ENCODE peak calls at places on chromosomes 16 and 17, in nine cellular contexts. O, I, V, E, U, A, K, N and B are unnamed samples.

GRCh38 chr16:85235988-85236831 is 123.9 kb upstream of the CIBAR2 start:
- DNase-seq in O (no peak), I (peak; percentile 55), V (no peak), E (no peak), U (no peak), A (no peak), K (no peak), N (no peak), B (no peak)

GRCh38 chr17:69874220-69874670 is 200.8 kb upstream of the KCNJ16 start:
- DNase-seq in O (peak; percentile 14), I (no peak), V (no peak), E (no peak), U (no peak), A (no peak), K (no peak), N (peak; percentile 56), B (peak; percentile 52)

GRCh38 chr17:21081967-21082366 is 39.2 kb upstream of the USP22 start:
- DNase-seq in O (no peak), I (no peak), V (no peak), E (no peak), U (no peak), A (no peak), K (no peak), N (no peak), B (no peak)

GRCh38 chr17:65173284-65173793 is 36.2 kb downstream of the RGS9 start:
- DNase-seq in O (peak; percentile 38), I (peak; percentile 27), V (no peak), E (no peak), U (peak; percentile 46), A (no peak), K (no peak), N (no peak), B (peak; percentile 78)

GRCh38 chr16:73010150-73010676 is 37.7 kb downstream of the ZFHX3 start:
- DNase-seq in O (no peak), I (no peak), V (no peak), E (no peak), U (no peak), A (no peak), K (no peak), N (no peak), B (no peak)

GRCh38 chr16:17298238-17298637 is 172.5 kb downstream of the XYLT1 start:
- DNase-seq in O (no peak), I (no peak), V (no peak), E (no peak), U (no peak), A (no peak), K (no peak), N (no peak), B (no peak)

GRCh38 chr16:17777461-17777863 is 306.7 kb upstream of the XYLT1 start:
- DNase-seq in O (no peak), I (no peak), V (no peak), E (no peak), U (no peak), A (no peak), K (no peak), N (no peak), B (peak; percentile 71)

GRCh38 chr17:38464251-38464722 is 36.0 kb downstream of the ARHGAP23 start:
- DNase-seq in O (no peak), I (peak; percentile 81), V (no peak), E (no peak), U (no peak), A (no peak), K (no peak), N (no peak), B (no peak)

GRCh38 chr16:4232541-4233386 is 9.1 kb downstream of the SRL start:
- DNase-seq in O (no peak), I (peak; percentile 43), V (no peak), E (no peak), U (no peak), A (no peak), K (no peak), N (no peak), B (no peak)

GRCh38 chr17:38799501-38800236 is at the start of gene PIP4K2B:
- DNase-seq in O (peak; percentile 71), I (peak; percentile 98), V (peak; percentile 78), E (peak; percentile 84), U (peak; percentile 97), A (peak; percentile 82), K (peak; percentile 97), N (peak; percentile 90), B (peak; percentile 96)

GRCh38 chr17:77188084-77189066 is 47.6 kb downstream of the SEC14L1 start:
- DNase-seq in O (no peak), I (no peak), V (no peak), E (no peak), U (peak; percentile 36), A (no peak), K (no peak), N (no peak), B (no peak)

GRCh38 chr16:76226011-76226410 is 51.2 kb upstream of the CNTNAP4 start:
- DNase-seq in O (no peak), I (no peak), V (no peak), E (no peak), U (no peak), A (no peak), K (no peak), N (no peak), B (peak; percentile 32)

GRCh38 chr16:68373528-68374250 is 62.9 kb downstream of the PRMT7 start:
- DNase-seq in O (no peak), I (no peak), V (no peak), E (no peak), U (no peak), A (no peak), K (no peak), N (no peak), B (no peak)

GRCh38 chr17:79691931-79692330 is 38.8 kb upstream of the ENPP7 start:
- DNase-seq in O (no peak), I (no peak), V (no peak), E (no peak), U (no peak), A (no peak), K (no peak), N (no peak), B (no peak)

GRCh38 chr16:84054916-84055315 is 12.3 kb upstream of the SLC38A8 start:
- DNase-seq in O (no peak), I (peak; percentile 24), V (no peak), E (no peak), U (no peak), A (no peak), K (no peak), N (no peak), B (no peak)

DNA sequence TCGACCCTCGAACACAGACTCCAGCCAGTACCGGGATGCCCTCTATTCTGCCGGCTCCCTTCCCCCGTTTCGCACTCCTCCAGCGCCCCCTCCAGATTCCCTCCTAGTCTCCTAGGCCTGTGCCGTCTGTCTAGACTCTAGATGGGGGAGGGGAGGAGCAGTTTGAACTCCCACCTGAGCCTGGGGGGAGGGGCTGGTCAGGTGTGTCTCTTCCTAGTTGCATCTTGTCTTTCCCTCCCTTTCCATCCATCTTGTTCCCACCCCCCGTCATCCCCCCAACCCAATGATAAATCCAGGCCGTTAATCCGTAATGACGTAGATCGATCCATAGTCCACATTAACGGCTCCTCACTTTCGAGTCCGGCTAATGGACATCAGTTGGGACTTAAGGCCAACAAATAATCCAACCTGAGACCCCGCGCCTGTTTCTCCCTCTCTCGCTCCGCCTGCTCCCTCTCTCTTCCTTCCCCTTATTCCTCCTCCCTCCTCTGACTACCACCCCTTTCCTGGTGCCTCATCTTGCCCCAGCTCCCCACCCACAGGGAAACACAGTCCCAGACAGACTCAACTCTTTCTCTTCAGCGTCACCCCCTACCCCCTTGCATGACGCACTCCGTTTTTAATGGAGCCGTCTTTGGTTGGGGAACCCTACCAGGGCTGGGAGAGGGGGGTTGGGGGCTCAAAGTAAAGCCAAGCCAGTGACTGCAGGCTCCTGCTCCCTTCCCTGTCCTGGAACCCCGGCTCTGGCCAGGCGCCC is 3.3 kb upstream of the HOXB5 start:
- DNase-seq in O (no peak), I (no peak), V (no peak), E (no peak), U (no peak), A (no peak), K (no peak), N (no peak), B (no peak)
- H3K4me3 ChIP-seq in O (peak overlapping the region; percentile 92), I (peak overlapping the region; percentile 53), V (peak overlapping the region; percentile 31), E (peak overlapping the region; percentile 28), U (peak overlapping the region; percentile 57), A (no peak overlapping the region), K (peak overlapping the region; percentile 76), N (peak overlapping the region; percentile 76), B (peak overlapping the region; percentile 51)

GRCh38 chr16:66425651-66426050 is 1.4 kb upstream of the BEAN1 start:
- DNase-seq in O (no peak), I (no peak), V (no peak), E (no peak), U (no peak), A (no peak), K (no peak), N (no peak), B (no peak)

GRCh38 chr16:66427036-66427446 is at the start of gene BEAN1:
- DNase-seq in O (no peak), I (no peak), V (no peak), E (no peak), U (no peak), A (no peak), K (no peak), N (no peak), B (no peak)

GRCh38 chr16:66427871-66428681 is 981 bp downstream of the BEAN1 start:
- DNase-seq in O (no peak), I (no peak), V (no peak), E (no peak), U (no peak), A (no peak), K (no peak), N (no peak), B (no peak)

GRCh38 chr16:66427451-66427860 is 361 bp downstream of the BEAN1 start:
- DNase-seq in O (no peak), I (no peak), V (no peak), E (no peak), U (no peak), A (no peak), K (no peak), N (no peak), B (no peak)

GRCh38 chr16:66426112-66427035 is 721 bp upstream of the BEAN1 start:
- DNase-seq in O (no peak), I (no peak), V (no peak), E (no peak), U (no peak), A (no peak), K (no peak), N (no peak), B (no peak)
- H3K4me3 ChIP-seq in O (peak overlapping the region; percentile 30), I (peak overlapping the region; percentile 55), V (peak overlapping the region; percentile 31), E (peak overlapping the region; percentile 5), U (peak overlapping the region; percentile 45), A (no peak overlapping the region), K (peak overlapping the region; percentile 46), N (peak overlapping the region; percentile 40), B (peak overlapping the region; percentile 20)

DNA sequence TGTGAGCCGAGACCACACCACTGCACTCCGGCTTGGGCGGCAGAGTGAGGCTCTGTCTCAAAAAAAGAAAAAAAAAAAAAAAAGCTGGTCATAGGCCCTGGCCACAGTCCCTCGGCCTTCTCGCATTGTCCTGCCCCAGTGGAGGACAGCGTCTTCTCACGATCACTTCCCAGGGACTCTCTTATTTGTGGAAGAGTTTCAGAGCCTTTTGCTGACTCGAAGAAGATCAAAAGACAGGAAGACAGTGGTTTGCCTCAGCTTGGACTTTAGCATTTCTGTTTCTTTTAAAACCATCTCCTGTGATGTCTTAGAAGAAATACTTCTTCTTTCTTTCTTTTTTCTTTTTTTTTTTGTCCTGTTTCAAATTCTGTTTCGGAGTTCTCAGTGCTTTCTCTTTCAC is 210.0 kb downstream of the FTO start:
- DNase-seq in O (no peak), I (no peak), V (no peak), E (no peak), U (no peak), A (no peak), K (no peak), N (no peak), B (no peak)
- H3K4me3 ChIP-seq in O (no peak overlapping the region), I (no peak overlapping the region), V (no peak overlapping the region), E (no peak overlapping the region), U (no peak overlapping the region), A (no peak overlapping the region), K (no peak overlapping the region), N (no peak overlapping the region), B (no peak overlapping the region)

GRCh38 chr17:7651959-7652658 is 1.4 kb downstream of the ATP1B2 start:
- DNase-seq in O (no peak), I (no peak), V (no peak), E (no peak), U (no peak), A (no peak), K (no peak), N (no peak), B (no peak)
- H3K4me3 ChIP-seq in O (no peak overlapping the region), I (peak overlapping the region; percentile 69), V (peak overlapping the region; percentile 59), E (peak overlapping the region; percentile 33), U (peak overlapping the region; percentile 68), A (no peak overlapping the region), K (no peak overlapping the region), N (no peak overlapping the region), B (no peak overlapping the region)